ENCODE peak calls at places on chromosomes 3 and 15, in eight cellular contexts. L, G, H, J, E, N, B and U are unnamed samples. For H3K27me3, the result is how much of the 10 kb centered on the place peaks cover.

GRCh38 chr15:85129881-85130280 is 148.2 kb downstream of the PDE8A start:
- DNase-seq in L (no peak), G (no peak), H (no peak), J (no peak), E (no peak), N (no peak), B (no peak), U (no peak)

GRCh38 chr15:82051664-82052063 is 5.8 kb upstream of the MEX3B start:
- DNase-seq in L (no peak), G (no peak), H (no peak), J (peak), E (no peak), N (no peak), B (no peak), U (no peak)

GRCh38 chr3:12521010-12521409 is 24.3 kb downstream of the MKRN2OS start:
- DNase-seq in L (no peak), G (no peak), H (no peak), J (no peak), E (no peak), N (no peak), B (no peak), U (no peak)

GRCh38 chr3:28986922-28987321 is 293.9 kb upstream of the RBMS3 start:
- DNase-seq in L (no peak), G (no peak), H (no peak), J (no peak), E (no peak), N (no peak), B (no peak), U (no peak)

GRCh38 chr3:119236756-119237155 is 3.9 kb downstream of the B4GALT4 start:
- DNase-seq in L (no peak), G (peak), H (peak), J (no peak), E (no peak), N (no peak), B (no peak), U (no peak)

GRCh38 chr3:129892857-129893615 is 475 bp downstream of the TMCC1 start:
- DNase-seq in L (no peak), G (peak), H (peak), J (no peak), E (peak), N (peak), B (peak), U (peak)

GRCh38 chr3:157330206-157330605 is 106.4 kb upstream of the PTX3 start:
- DNase-seq in L (no peak), G (no peak), H (no peak), J (no peak), E (no peak), N (no peak), B (no peak), U (no peak)

GRCh38 chr3:23343509-23343908 is 140.4 kb downstream of the UBE2E2 start:
- DNase-seq in L (no peak), G (no peak), H (no peak), J (no peak), E (no peak), N (no peak), B (no peak), U (no peak)

GRCh38 chr3:154310840-154311239 is 13.4 kb downstream of the DHX36 start:
- DNase-seq in L (no peak), G (no peak), H (no peak), J (peak), E (no peak), N (no peak), B (no peak), U (no peak)

GRCh38 chr15:80455668-80456442 is 51.7 kb downstream of the ARNT2 start:
- DNase-seq in L (peak), G (peak), H (no peak), J (peak), E (no peak), N (no peak), B (peak), U (no peak)

GRCh38 chr15:90539789-90540188 is 10.1 kb downstream of the CRTC3 start:
- DNase-seq in L (no peak), G (no peak), H (no peak), J (no peak), E (no peak), N (no peak), B (no peak), U (no peak)

GRCh38 chr3:112308151-112308911 is 14.3 kb upstream of the SLC9C1 start:
- DNase-seq in L (no peak), G (no peak), H (no peak), J (peak), E (no peak), N (no peak), B (no peak), U (no peak)

GRCh38 chr3:55629432-55629831 is 142.3 kb upstream of the WNT5A start:
- DNase-seq in L (no peak), G (no peak), H (no peak), J (peak), E (no peak), N (no peak), B (no peak), U (no peak)

GRCh38 chr15:64566629-64567427 is 106.5 kb downstream of the ZNF609 start:
- DNase-seq in L (no peak), G (no peak), H (no peak), J (no peak), E (no peak), N (no peak), B (no peak), U (no peak)

GRCh38 chr3:142270407-142270806 is 45.0 kb upstream of the GK5 start:
- DNase-seq in L (no peak), G (no peak), H (no peak), J (no peak), E (no peak), N (no peak), B (no peak), U (no peak)

GRCh38 chr3:49718419-49719213 is 868 bp downstream of the AMIGO3 start:
- DNase-seq in L (no peak), G (no peak), H (peak), J (no peak), E (peak), N (peak), B (no peak), U (no peak)

GRCh38 chr3:49717539-49718418 is 1.7 kb downstream of the AMIGO3 start:
- DNase-seq in L (no peak), G (no peak), H (peak), J (no peak), E (no peak), N (peak), B (no peak), U (no peak)

GRCh38 chr3:49721165-49721860 is 1.8 kb upstream of the AMIGO3 start:
- DNase-seq in L (no peak), G (no peak), H (no peak), J (no peak), E (peak), N (peak), B (no peak), U (no peak)

GRCh38 chr3:49720383-49721164 is 1.1 kb upstream of the AMIGO3 start:
- DNase-seq in L (no peak), G (no peak), H (peak), J (no peak), E (peak), N (peak), B (no peak), U (no peak)

DNA sequence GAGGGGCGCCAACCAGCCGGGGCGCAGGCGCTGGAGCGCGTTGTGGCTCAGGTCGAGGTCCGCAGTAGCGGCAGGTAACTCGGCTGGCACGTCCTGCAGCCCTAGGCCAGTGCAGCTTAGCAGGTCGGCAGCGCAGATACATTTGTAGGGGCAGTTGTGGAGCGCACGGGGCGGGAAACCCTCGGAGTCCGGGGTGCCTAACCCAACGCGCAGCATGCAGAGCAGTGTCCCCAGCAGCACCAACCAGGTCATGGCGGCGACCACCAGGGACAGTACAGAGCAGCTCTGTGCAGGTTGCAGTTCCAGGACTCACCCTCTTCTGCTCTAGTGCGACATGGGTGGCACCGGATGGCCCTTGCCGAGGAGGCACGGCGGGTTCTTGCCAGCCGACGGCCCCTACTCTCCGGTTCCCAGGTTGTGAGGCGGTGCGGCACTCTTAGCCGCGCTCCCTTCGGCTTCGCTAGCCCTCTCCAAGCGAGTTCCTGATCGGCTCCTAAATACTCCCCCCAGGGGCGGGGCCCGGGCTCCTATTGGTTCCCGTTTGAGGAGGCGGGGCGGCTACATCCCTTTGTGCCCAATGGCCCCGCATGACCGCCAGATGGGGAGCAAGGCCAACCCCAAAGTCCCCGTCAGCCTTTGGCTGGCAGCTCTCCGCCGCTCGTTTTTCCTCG is at the start of gene AMIGO3:
- DNase-seq in L (peak), G (peak), H (peak), J (peak), E (peak), N (peak), B (peak), U (peak)
- TF ChIP-seq POLR2A in L (peak), G (peak), H (peak), J (peak), E (peak), N (peak), B (peak), U (peak)

GRCh38 chr3:113495035-113495434 is 19.9 kb downstream of the SPICE1 start:
- DNase-seq in L (peak), G (peak), H (no peak), J (peak), E (no peak), N (peak), B (no peak), U (no peak)
- TF ChIP-seq CTCF in L (peak), G (peak), H (no peak), J (peak), E (peak), N (peak), B (peak), U (peak)

GRCh38 chr3:14550181-14550580 is 10.0 kb upstream of the GRIP2 start:
- DNase-seq in L (no peak), G (no peak), H (peak), J (no peak), E (no peak), N (no peak), B (no peak), U (no peak)
- H3K27me3 ChIP-seq in L (under half), G (under half), H (under half), J (under half), E (under half), N (under half), B (under half), U (under half)

DNA sequence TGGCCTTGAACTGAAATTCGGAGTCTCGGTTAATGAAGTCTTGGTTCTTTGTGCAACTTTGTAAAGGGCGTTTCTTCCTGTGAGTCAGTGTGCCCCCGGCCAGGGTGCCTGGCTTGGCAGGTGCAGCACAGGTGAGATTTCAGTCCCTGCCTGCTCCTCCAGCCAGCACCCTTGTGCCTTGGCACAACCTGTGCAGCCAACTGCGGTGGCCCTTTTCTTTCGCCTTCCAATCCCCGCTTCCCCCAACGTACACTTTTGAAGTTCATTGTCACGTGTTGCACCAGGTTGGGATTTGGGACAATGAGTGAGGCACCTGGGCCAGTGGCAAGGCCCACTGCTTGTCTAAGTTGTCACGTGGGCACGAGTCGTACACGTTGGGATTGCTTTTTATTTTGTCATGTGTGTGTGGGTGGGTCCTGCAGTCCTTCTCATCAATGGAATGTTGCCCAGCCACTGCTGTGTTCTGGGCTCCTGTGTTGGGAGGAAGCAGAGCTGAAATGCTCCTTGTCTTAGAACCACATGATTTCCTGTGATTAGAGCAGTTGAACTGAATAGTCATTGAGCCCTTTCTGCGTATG is 242.9 kb upstream of the BHLHE40 start:
- DNase-seq in L (peak), G (no peak), H (no peak), J (peak), E (no peak), N (no peak), B (no peak), U (no peak)
- TF ChIP-seq POLR2A in L (no peak), G (no peak), H (no peak), J (no peak), E (no peak), N (no peak), B (no peak), U (no peak)

GRCh38 chr3:121531269-121531668 is 14.5 kb downstream of the POLQ start:
- DNase-seq in L (no peak), G (no peak), H (no peak), J (no peak), E (no peak), N (no peak), B (no peak), U (no peak)

DNA sequence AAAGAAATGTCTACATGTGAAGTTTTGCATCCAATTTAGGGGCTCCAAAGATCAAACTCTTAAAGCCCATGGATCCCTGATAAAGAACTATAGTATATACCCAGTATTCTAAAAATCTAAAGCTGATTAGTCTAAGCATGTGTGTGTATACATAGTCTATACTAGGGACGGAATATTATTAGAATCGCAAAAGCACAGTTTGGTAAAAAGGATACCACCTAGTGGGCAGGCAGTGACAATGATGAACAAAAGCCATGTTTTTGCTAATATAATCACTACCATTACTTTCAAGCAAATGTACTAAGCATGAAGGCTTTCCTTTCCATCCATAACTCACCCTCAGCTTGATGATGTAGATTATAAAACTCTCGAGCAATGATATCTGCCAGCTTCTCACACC is 16.5 kb downstream of the POLQ start:
- DNase-seq in L (no peak), G (no peak), H (no peak), J (peak), E (no peak), N (no peak), B (no peak), U (no peak)
- TF ChIP-seq CTCF in L (peak), G (no peak), H (no peak), J (peak), E (no peak), N (peak), B (no peak), U (no peak)

DNA sequence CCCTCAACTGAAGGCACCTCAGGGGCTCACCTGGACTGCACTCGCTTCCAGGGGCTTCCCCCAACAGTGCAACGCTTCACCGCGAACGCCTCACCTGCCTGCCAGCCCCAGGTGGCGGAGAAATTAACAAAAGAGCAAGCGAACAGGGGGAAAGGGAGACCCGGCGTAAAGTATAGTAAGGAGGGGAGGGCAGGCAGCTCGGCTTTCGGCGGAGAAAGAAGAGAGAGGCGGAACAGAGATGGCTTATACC is 473 bp downstream of the MB21D2 start:
- DNase-seq in L (no peak), G (no peak), H (no peak), J (no peak), E (no peak), N (no peak), B (no peak), U (no peak)
- H3K27me3 ChIP-seq in L (under half), G (under half), H (half or more), J (under half), E (under half), N (under half), B (under half), U (under half)

GRCh38 chr15:44195151-44195740 is at the start of gene FRMD5:
- DNase-seq in L (peak), G (peak), H (peak), J (peak), E (peak), N (peak), B (peak), U (no peak)
- TF ChIP-seq POLR2A in L (peak), G (peak), H (no peak), J (no peak), E (no peak), N (no peak), B (no peak), U (no peak)

DNA sequence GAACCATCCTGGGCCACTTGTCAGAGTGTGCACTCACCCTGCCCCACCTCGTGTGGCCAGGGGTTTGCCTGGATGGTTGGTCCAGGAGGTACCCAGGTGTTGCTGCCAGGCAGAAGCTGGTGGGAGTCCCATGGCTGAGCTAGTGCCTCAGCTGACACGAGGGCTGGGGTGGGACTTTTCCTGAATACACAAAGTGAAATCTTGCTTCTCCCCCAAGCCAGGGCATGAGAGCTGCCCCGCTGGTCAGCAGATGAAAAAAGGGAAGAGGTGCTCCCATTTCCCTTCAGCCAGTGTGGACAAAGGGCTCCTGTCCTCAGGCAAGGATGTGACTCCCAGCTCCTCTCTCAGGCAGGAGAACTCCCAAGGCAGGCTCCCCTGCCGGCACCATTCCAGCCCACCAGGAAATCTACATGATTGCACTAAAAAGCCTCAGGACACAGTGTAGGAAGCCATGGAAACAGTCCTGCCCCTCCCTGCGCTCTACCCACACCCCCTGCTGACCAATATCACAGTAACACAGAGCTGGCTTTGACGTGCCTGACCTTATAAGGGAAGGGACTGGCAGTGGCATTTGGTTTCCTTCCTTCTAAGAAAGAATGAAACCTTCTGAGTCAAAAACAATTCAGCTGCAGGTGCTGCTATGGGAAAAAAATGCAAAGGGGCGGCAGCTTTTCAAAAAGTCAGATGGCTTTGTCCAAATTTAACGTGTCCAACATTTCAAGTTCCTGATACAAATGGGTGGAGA is 33.9 kb downstream of the MYO5C start:
- DNase-seq in L (peak), G (peak), H (peak), J (peak), E (no peak), N (no peak), B (peak), U (no peak)
- TF ChIP-seq CTCF in L (no peak), G (peak), H (no peak), J (no peak), E (peak), N (no peak), B (no peak), U (peak)